ENCODE peak calls at places on chromosomes 16 and 17, in five cellular contexts. T is pancreas, U is H9, W is AG04450, Z is spleen. V is an unnamed sample.
A peak's percentile ranks its signal among the peaks of the same experiment; 100 is the strongest.

GRCh38 chr17:62966426-62967110 is 533 bp downstream of the TANC2 start:
- DNase-seq in Z (peak; percentile 93), U (peak; percentile 69), T (peak; percentile 82), W (no peak), V (peak; percentile 69)

GRCh38 chr17:79214940-79215604 is 140.4 kb downstream of the ENGASE start:
- DNase-seq in U (no peak), T (no peak), W (no peak), Z (no peak), V (no peak)

GRCh38 chr17:82699551-82699950 is 1.1 kb upstream of the RAB40B start:
- DNase-seq in W (no peak), U (no peak), Z (no peak), T (peak; percentile 41), V (no peak)

GRCh38 chr17:9668532-9668931 is 23.2 kb downstream of the USP43 start:
- DNase-seq in W (no peak), Z (no peak), T (no peak), U (no peak), V (no peak)

GRCh38 chr17:50710650-50711049 is 2.9 kb upstream of the ANKRD40 start:
- DNase-seq in Z (no peak), T (no peak), W (no peak), U (no peak), V (no peak)

GRCh38 chr17:35668807-35669206 is 62.6 kb upstream of the RASL10B start:
- DNase-seq in W (peak; percentile 3), U (no peak), T (no peak), Z (no peak), V (no peak)

GRCh38 chr17:82177761-82178498 is 34.7 kb downstream of the CCDC57 start:
- DNase-seq in U (no peak), T (peak; percentile 27), W (no peak), Z (no peak), V (no peak)

GRCh38 chr17:80859004-80859941 is 132.4 kb upstream of the CHMP6 start:
- DNase-seq in Z (peak; percentile 73), T (peak; percentile 89), U (peak; percentile 67), W (peak; percentile 85), V (peak; percentile 54)

GRCh38 chr16:47979783-47980182 is 176.0 kb downstream of the ABCC12 start:
- DNase-seq in T (no peak), W (no peak), Z (no peak), U (no peak), V (no peak)

GRCh38 chr16:75491876-75492275 is 3.4 kb downstream of the CHST6 start:
- DNase-seq in U (peak; percentile 62), Z (peak; percentile 63), T (peak; percentile 36), W (no peak), V (no peak)

GRCh38 chr16:56812884-56813283 is 52.1 kb upstream of the SLC12A3 start:
- DNase-seq in W (no peak), U (no peak), T (no peak), Z (no peak), V (no peak)

GRCh38 chr16:80300876-80301275 is 239.9 kb upstream of the DYNLRB2 start:
- DNase-seq in U (no peak), Z (no peak), T (no peak), W (peak; percentile 18), V (no peak)

GRCh38 chr16:51404386-51404785 is 253.3 kb upstream of the SALL1 start:
- DNase-seq in Z (no peak), U (no peak), W (no peak), T (no peak), V (no peak)

GRCh38 chr17:40810505-40810904 is 10.7 kb upstream of the KRT28 start:
- DNase-seq in W (peak; percentile 7), T (no peak), Z (no peak), U (no peak), V (no peak)

GRCh38 chr16:50037791-50038190 is 12.8 kb downstream of the CNEP1R1 start:
- DNase-seq in U (no peak), W (no peak), T (no peak), Z (no peak), V (no peak)

GRCh38 chr16:61887903-61888302 is 148.3 kb downstream of the CDH8 start:
- DNase-seq in W (no peak), Z (no peak), U (no peak), T (no peak), V (no peak)

GRCh38 chr17:61635913-61636432 is 45.0 kb upstream of the NACA2 start:
- DNase-seq in T (no peak), W (peak; percentile 29), U (peak; percentile 54), Z (no peak), V (no peak)
- TF ChIP-seq CTCF in T (peak; percentile 40), W (peak; percentile 83), U (peak; percentile 91), Z (no peak), V (peak; percentile 59)

DNA sequence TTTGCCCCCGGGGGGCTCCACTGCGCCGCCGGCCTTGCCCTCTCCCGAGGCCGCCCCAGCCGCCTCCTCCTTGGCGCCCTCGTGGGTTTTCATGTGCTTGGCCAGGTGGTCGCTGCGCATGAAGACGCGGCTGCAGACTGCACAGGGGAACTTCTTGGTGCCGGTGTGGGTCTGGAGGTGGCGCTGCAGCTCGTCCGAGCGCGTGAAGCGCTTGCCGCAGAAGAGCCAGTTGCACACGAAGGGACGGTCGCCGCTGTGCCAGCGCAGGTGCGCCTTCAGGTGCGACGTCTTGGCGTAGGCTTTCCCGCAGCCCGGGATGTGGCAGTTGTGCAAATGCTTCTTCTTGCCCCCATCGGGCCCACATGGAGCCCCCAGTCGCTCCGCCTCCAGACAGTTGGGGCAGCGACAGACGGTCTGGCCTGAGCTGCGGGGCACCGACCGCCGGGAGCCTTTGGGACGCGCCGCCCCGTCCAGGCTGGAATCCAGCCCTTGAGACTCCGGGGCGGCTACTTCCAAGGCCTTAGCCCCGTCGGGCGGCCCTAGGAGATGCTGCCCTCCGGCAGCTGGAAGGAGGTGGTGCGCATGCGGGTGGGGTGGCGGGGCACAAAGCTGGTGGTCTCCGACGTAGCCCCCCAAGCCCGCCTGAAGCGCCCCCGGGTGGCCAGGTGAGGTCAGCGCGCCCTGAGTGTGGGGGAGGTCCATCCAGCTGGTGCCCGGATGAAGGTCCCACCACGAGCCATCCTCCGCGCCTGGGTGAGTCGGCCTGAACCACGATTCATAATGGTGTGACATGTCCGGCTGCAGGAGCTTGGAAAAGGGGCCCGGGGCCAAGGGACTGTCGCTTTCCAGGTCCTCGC is 3.4 kb downstream of the SP6 start:
- DNase-seq in U (peak; percentile 93), Z (no peak), W (no peak), T (peak; percentile 71), V (no peak)
- TF ChIP-seq CTCF in U (peak; percentile 73), Z (no peak), W (peak; percentile 32), T (no peak), V (no peak)

GRCh38 chr16:5761592-5761991 is 664.0 kb upstream of the EEF2KMT start:
- DNase-seq in U (no peak), T (no peak), W (no peak), Z (no peak), V (no peak)

GRCh38 chr16:5751216-5751615 is 653.6 kb upstream of the EEF2KMT start:
- DNase-seq in U (no peak), T (no peak), W (no peak), Z (no peak), V (no peak)

GRCh38 chr16:5756969-5757368 is 659.4 kb upstream of the EEF2KMT start:
- DNase-seq in W (no peak), T (no peak), Z (no peak), U (no peak), V (no peak)
- TF ChIP-seq CTCF in W (no peak), T (no peak), Z (no peak), U (peak; percentile 63), V (no peak)

GRCh38 chr16:30510392-30510938 is 15.9 kb downstream of the ZNF768 start:
- DNase-seq in U (no peak), W (no peak), T (no peak), Z (no peak), V (no peak)
- TF ChIP-seq CTCF in U (no peak), W (no peak), T (no peak), Z (no peak), V (no peak)

GRCh38 chr17:28372945-28373274 is 1.4 kb downstream of the SARM1 start:
- DNase-seq in U (no peak), T (no peak), W (no peak), Z (no peak), V (no peak)
- TF ChIP-seq CTCF in U (no peak), T (no peak), W (no peak), Z (no peak), V (no peak)

GRCh38 chr17:64036198-64036922 is 15.9 kb upstream of the ICAM2 start:
- DNase-seq in U (peak; percentile 92), W (no peak), Z (no peak), T (no peak), V (no peak)
- TF ChIP-seq CTCF in U (peak; percentile 70), W (no peak), Z (no peak), T (no peak), V (no peak)

DNA sequence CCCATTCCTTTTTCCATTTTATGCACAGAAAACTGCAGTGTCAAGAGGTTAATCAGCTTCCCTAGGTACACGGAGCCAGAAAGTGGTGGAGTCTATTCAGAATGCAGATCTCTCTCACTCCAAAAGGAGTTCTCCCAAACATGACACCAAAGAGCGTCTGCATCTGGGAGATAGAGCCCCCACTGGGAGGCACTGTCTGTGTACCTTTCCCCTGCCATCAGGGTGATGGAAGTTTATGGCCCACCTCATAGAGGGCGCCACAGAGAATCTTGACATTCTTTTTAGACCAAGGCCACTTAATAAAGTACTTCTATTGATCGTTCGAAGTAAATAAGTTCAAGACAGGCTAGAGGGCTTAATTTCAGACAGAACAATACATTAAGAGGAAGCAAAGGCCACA is 493.7 kb upstream of the ERCC4 start:
- DNase-seq in Z (no peak), W (no peak), U (peak; percentile 53), T (no peak), V (no peak)
- TF ChIP-seq CTCF in Z (no peak), W (no peak), U (peak; percentile 67), T (no peak), V (no peak)

GRCh38 chr16:27476240-27476639 is 73.5 kb downstream of the GTF3C1 start:
- DNase-seq in W (no peak), Z (no peak), T (no peak), U (no peak), V (no peak)
- TF ChIP-seq CTCF in W (peak; percentile 10), Z (no peak), T (no peak), U (no peak), V (no peak)

DNA sequence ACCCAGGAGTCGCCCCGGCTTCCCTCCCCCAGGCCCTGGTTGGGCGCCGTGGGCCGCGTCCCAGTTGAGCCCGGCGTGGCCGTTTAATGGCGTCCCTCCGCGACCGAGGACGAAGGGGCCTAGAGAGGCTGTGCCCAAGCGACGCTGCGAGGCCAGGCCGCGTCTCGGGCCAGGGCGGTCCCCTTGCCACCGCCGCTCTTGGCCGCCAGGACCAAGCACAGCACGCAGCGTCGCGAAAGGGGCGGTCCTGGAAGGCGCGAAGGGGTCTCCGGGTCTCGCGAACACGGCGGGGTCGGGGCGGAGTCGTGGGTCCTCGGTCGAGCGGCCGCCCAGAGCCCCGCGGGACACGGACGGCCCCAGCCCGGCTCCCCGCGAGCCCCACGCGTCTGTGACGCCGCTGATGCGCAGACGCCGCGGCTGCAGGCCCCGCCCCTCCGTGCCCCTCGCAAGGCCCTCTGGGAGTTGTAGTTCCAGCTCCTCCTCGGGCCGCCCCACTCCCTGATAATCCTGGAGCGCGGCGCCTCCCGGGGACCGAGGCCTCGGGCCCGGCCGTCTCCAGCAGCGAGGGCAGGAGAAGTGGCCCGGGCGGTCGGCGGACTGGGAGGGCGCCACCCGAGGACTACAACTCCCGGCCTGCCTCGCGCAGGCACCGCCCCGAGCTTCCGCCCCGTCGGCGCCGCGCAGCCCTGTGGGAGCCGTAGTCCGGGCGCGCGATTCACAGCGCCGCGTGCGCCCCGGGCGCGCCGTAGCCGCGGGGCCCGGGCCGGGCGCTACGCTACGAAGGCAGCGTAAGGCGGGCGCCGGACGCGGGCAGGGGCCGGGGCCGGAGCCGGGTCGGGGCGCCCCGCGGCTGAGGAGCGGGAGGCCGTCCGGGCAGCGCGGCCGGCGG is at the start of gene CAPN15:
- DNase-seq in T (peak; percentile 97), U (peak; percentile 79), Z (peak; percentile 96), W (peak; percentile 56), V (peak; percentile 87)
- TF ChIP-seq CTCF in T (peak; percentile 22), U (peak; percentile 45), Z (peak; percentile 39), W (peak; percentile 2), V (no peak)